ENCODE peak calls at places on chromosomes 16 and 17, in four cellular contexts. E is IMR-90, U is body of pancreas, I is ascending aorta. A is an unnamed sample. For H3K4me1, the result is how much of the 10 kb centered on the place peaks cover.

GRCh38 chr16:89365044-89365467 is 125.3 kb downstream of the ANKRD11 start:
- DNase-seq in I (no peak), U (no peak), E (peak), A (peak)

GRCh38 chr17:4593021-4593797 is 8.9 kb downstream of the SMTNL2 start:
- DNase-seq in U (no peak), E (no peak), I (no peak), A (no peak)

GRCh38 chr17:73646409-73647305 is 2.4 kb upstream of the SDK2 start:
- DNase-seq in E (no peak), I (no peak), U (no peak), A (peak)

GRCh38 chr16:50473375-50473945 is 74.7 kb upstream of the NKD1 start:
- DNase-seq in U (no peak), I (no peak), E (no peak), A (no peak)

GRCh38 chr17:12737740-12738469 is 51.4 kb upstream of the ARHGAP44 start:
- DNase-seq in U (no peak), E (peak), I (no peak), A (no peak)

GRCh38 chr16:83312015-83312734 is 495.6 kb upstream of the HSBP1 start:
- DNase-seq in I (no peak), U (no peak), E (no peak), A (no peak)

GRCh38 chr16:30921459-30921747 is 2.0 kb upstream of the FBXL19 start:
- DNase-seq in E (no peak), U (no peak), I (no peak), A (no peak)

GRCh38 chr16:11799509-11800384 is 2.7 kb upstream of the ZC3H7A start:
- DNase-seq in E (no peak), I (no peak), U (no peak), A (no peak)

GRCh38 chr17:61384384-61385090 is 15.1 kb upstream of the TBX2 start:
- DNase-seq in U (no peak), E (no peak), I (no peak), A (no peak)

GRCh38 chr17:42997390-42997983 is 732 bp upstream of the RPL27 start:
- DNase-seq in I (no peak), E (no peak), U (no peak), A (no peak)

GRCh38 chr16:3716831-3717234 is 491 bp downstream of the TRAP1 start:
- DNase-seq in I (no peak), U (peak), E (no peak), A (peak)

GRCh38 chr16:89693931-89694783 is 7.3 kb downstream of the SPATA2L start:
- DNase-seq in E (no peak), I (no peak), U (no peak), A (no peak)

GRCh38 chr17:78034429-78035091 is 76.1 kb downstream of the TNRC6C start:
- DNase-seq in I (no peak), E (peak), U (no peak), A (no peak)

GRCh38 chr17:43224146-43224705 is 4.2 kb downstream of the CCDC200 start:
- DNase-seq in I (peak), U (no peak), E (no peak), A (no peak)

GRCh38 chr17:12730931-12731521 is 58.3 kb upstream of the ARHGAP44 start:
- DNase-seq in E (peak), I (peak), U (peak), A (peak)

GRCh38 chr17:8048236-8048635 is 9.4 kb downstream of the ALOX15B start:
- DNase-seq in E (no peak), U (no peak), I (peak), A (no peak)

GRCh38 chr17:6506679-6507231 is 49.6 kb downstream of the PITPNM3 start:
- DNase-seq in E (no peak), I (no peak), U (no peak), A (no peak)

GRCh38 chr16:12728471-12728870 is 75.2 kb downstream of the CPPED1 start:
- DNase-seq in E (no peak), U (no peak), I (no peak), A (no peak)

GRCh38 chr17:27319536-27320221 is 25.8 kb downstream of the WSB1 start:
- DNase-seq in I (peak), E (peak), U (peak), A (no peak)

GRCh38 chr17:58335779-58336455 is 7.3 kb upstream of the TSPOAP1 start:
- DNase-seq in I (no peak), E (no peak), U (peak), A (no peak)

GRCh38 chr16:47848481-47849109 is 307.2 kb downstream of the ABCC12 start:
- DNase-seq in E (peak), I (no peak), U (no peak), A (no peak)

GRCh38 chr16:25914357-25914962 is 222.7 kb downstream of the HS3ST4 start:
- DNase-seq in U (no peak), I (no peak), E (no peak), A (no peak)

GRCh38 chr16:87499189-87499486 is 6.3 kb upstream of the ZCCHC14 start:
- DNase-seq in I (no peak), E (peak), U (no peak), A (no peak)

GRCh38 chr17:81008140-81008539 is 16.5 kb downstream of the CHMP6 start:
- DNase-seq in U (no peak), I (no peak), E (no peak), A (no peak)

GRCh38 chr17:80868022-80868609 is 123.5 kb upstream of the CHMP6 start:
- DNase-seq in E (no peak), U (no peak), I (no peak), A (no peak)

GRCh38 chr16:76796431-76796830 is 394.6 kb upstream of the MON1B start:
- DNase-seq in U (no peak), E (no peak), I (no peak), A (no peak)

GRCh38 chr17:73650147-73650546 is 5.9 kb upstream of the SDK2 start:
- DNase-seq in E (no peak), U (no peak), I (no peak), A (no peak)

GRCh38 chr17:80855968-80856862 is 135.4 kb upstream of the CHMP6 start:
- DNase-seq in U (peak), I (peak), E (peak), A (peak)

GRCh38 chr17:46772879-46773620 is 45.4 kb downstream of the WNT3 start:
- DNase-seq in I (no peak), E (no peak), U (no peak), A (no peak)

GRCh38 chr17:75102385-75102821 is 7.4 kb upstream of the ARMC7 start:
- DNase-seq in E (no peak), U (no peak), I (no peak), A (no peak)

GRCh38 chr16:76535-77272 is 1.3 kb upstream of the MPG start:
- DNase-seq in I (peak), E (peak), U (peak), A (no peak)

GRCh38 chr17:56185905-56186783 is 32.9 kb downstream of the ANKFN1 start:
- DNase-seq in I (no peak), E (peak), U (no peak), A (no peak)

GRCh38 chr16:88376835-88377726 is 5.7 kb upstream of the ZNF469 start:
- DNase-seq in I (no peak), U (no peak), E (no peak), A (no peak)

GRCh38 chr17:47729486-47729885 is 3.5 kb upstream of the TBX21 start:
- DNase-seq in I (no peak), E (no peak), U (no peak), A (no peak)

GRCh38 chr17:83194761-83195329 is 115.4 kb downstream of the METRNL start:
- DNase-seq in I (no peak), E (no peak), U (peak), A (peak)

GRCh38 chr17:28896491-28896883 is 1.0 kb downstream of the FLOT2 start:
- DNase-seq in U (no peak), E (no peak), I (no peak), A (no peak)

GRCh38 chr17:28899212-28899815 is 1.8 kb upstream of the FLOT2 start:
- DNase-seq in I (no peak), E (no peak), U (no peak), A (no peak)

GRCh38 chr17:28896884-28897768 is at the start of gene FLOT2:
- DNase-seq in U (peak), E (peak), I (peak), A (peak)

GRCh38 chr17:28897769-28898259 is 281 bp upstream of the FLOT2 start:
- DNase-seq in U (peak), I (peak), E (no peak), A (no peak)

GRCh38 chr17:28898261-28898955 is 875 bp upstream of the FLOT2 start:
- DNase-seq in U (no peak), E (no peak), I (peak), A (no peak)
- TF ChIP-seq CTCF in U (no peak), E (no peak), I (no peak), A (no peak)

GRCh38 chr16:53091508-53092211 is 36.9 kb downstream of the CHD9 start:
- DNase-seq in E (peak), U (peak), I (peak), A (no peak)

GRCh38 chr16:53090591-53091507 is 36.1 kb downstream of the CHD9 start:
- DNase-seq in I (peak), U (peak), E (peak), A (no peak)

GRCh38 chr16:53090271-53090590 is 35.4 kb downstream of the CHD9 start:
- DNase-seq in E (no peak), U (no peak), I (no peak), A (no peak)

GRCh38 chr16:53087101-53087500 is 32.3 kb downstream of the CHD9 start:
- DNase-seq in I (no peak), E (peak), U (no peak), A (no peak)

GRCh38 chr16:53089434-53090270 is 34.9 kb downstream of the CHD9 start:
- DNase-seq in I (no peak), E (no peak), U (no peak), A (no peak)
- H3K4me1 ChIP-seq in I (under half), E (under half), U (under half), A (under half)

DNA sequence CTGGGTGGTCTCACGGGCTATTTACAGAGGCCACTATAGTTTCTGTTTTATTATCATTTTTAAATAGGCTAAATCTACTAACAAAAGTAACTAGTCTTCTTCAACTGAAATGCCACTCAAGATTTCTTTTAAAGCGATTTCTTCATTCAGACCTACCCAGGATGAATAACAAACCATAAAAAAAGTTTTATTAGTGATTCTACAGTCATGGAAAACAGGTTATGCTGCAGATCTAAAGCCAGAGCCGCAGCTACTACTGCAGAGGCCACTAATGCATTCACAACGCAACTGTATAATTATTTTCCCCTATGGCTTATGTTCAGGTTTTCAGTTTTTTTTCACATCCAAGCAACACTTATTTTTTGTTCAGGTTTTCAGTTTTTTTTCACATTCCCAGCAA is 136.2 kb upstream of the AXIN2 start:
- DNase-seq in E (no peak), I (no peak), U (no peak), A (no peak)
- H3K4me3 ChIP-seq in E (no peak), I (no peak), U (no peak), A (no peak)

GRCh38 chr17:492015-492399 is 139.4 kb upstream of the RPH3AL start:
- DNase-seq in E (no peak), I (no peak), U (no peak), A (no peak)

GRCh38 chr17:491086-492014 is 138.7 kb upstream of the RPH3AL start:
- DNase-seq in U (peak), I (peak), E (peak), A (peak)

GRCh38 chr17:489758-490329 is 137.2 kb upstream of the RPH3AL start:
- DNase-seq in E (peak), I (peak), U (peak), A (peak)

GRCh38 chr17:493666-494065 is 141.1 kb upstream of the RPH3AL start:
- DNase-seq in U (no peak), I (no peak), E (no peak), A (no peak)

DNA sequence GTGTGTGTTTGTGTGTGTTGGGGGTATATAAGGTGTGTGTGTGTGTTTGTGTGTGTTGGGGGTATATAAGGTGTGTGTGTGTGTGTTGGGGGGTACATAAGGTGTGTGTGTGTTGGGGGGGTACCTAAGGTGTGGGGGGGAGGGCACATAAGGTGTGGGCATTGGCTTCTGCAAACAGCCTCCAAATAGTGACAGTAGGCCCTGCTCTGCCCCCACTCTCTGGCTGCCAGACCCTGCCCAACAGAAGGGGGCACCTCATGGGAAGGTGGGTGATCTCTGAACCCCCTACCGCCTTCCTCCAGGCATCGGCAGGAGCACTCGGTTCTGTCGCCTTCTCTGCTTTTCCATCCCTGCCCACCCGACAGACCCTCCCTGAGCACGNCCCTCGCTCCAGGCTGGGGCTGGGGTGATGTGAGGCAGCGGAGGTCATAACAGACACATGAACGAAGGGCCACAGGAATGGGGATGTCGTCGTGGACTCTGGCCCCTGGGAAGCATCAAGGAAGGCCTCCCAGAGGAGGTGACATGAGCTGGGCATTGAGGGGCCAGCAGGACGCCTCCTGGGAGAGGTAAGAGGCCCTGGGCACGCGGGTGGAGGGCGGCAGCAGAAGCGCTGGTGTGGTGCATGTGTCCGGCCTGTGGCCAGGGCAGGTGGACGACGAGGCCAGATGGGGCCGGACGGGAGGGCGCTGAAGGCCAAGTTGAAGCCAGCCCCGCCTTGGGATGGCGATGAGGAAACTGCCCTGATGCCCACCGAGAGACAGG is 136.6 kb upstream of the RPH3AL start:
- DNase-seq in I (no peak), E (peak), U (no peak), A (peak)
- TF ChIP-seq CTCF in I (no peak), E (no peak), U (no peak), A (no peak)